ENCODE peak calls at places on chromosomes 1 and 21, in ten cellular contexts. H is IMR-90, N is heart left ventricle, B is A549, V is prostate gland, C is breast epithelium, G is GM12892, L is thyroid gland, F is stomach, P is uterus. E is an unnamed sample.

GRCh38 chr1:26254404-26254803 is 20.4 kb downstream of the CEP85 start:
- DNase-seq in G (no peak), H (peak; percentile 4), C (no peak), B (no peak), N (no peak), F (no peak), L (no peak), P (no peak), V (no peak), E (no peak)

GRCh38 chr1:107821340-107821739 is 143.6 kb downstream of the VAV3 start:
- DNase-seq in N (no peak), G (no peak), F (no peak), B (no peak), C (no peak), L (no peak), V (no peak), P (no peak), H (no peak), E (no peak)

GRCh38 chr1:164361927-164362326 is 197.1 kb upstream of the PBX1 start:
- DNase-seq in C (no peak), P (no peak), L (no peak), H (no peak), F (no peak), B (no peak), V (no peak), G (no peak), N (peak; percentile 27), E (no peak)

GRCh38 chr1:107401704-107402103 is 260.9 kb downstream of the NTNG1 start:
- DNase-seq in H (no peak), F (no peak), C (no peak), V (no peak), L (no peak), G (no peak), P (no peak), B (no peak), N (no peak), E (no peak)

GRCh38 chr21:24545807-24546361 is 1061.4 kb downstream of the MRPL39 start:
- DNase-seq in F (no peak), P (no peak), C (no peak), N (no peak), G (no peak), B (no peak), L (no peak), H (no peak), V (no peak), E (no peak)

GRCh38 chr1:112527266-112528010 is 18.7 kb downstream of the WNT2B start:
- DNase-seq in G (no peak), V (no peak), B (no peak), C (no peak), N (no peak), L (no peak), F (no peak), H (peak; percentile 61), P (no peak), E (no peak)

GRCh38 chr1:220313576-220313975 is 41.3 kb upstream of the RAB3GAP2 start:
- DNase-seq in P (no peak), C (no peak), F (no peak), B (no peak), G (no peak), V (no peak), H (no peak), L (no peak), N (no peak), E (no peak)

GRCh38 chr1:169858467-169858866 is 35.2 kb downstream of the SCYL3 start:
- DNase-seq in N (no peak), H (peak; percentile 60), B (no peak), F (no peak), C (no peak), P (no peak), V (no peak), L (no peak), G (no peak), E (no peak)

GRCh38 chr1:163410073-163410522 is 88.3 kb downstream of the NUF2 start:
- DNase-seq in B (peak; percentile 18), V (peak; percentile 19), H (peak; percentile 56), C (no peak), N (no peak), G (no peak), P (peak; percentile 63), F (peak; percentile 44), L (peak; percentile 8), E (no peak)

GRCh38 chr1:157199421-157199755 is 61.2 kb upstream of the ETV3 start:
- DNase-seq in L (no peak), H (peak; percentile 19), V (no peak), C (no peak), F (no peak), N (no peak), G (no peak), P (no peak), B (no peak), E (no peak)

GRCh38 chr1:40232444-40232843 is 15.3 kb upstream of the TMCO2 start:
- DNase-seq in F (no peak), N (no peak), C (no peak), V (no peak), H (no peak), G (peak; percentile 25), P (no peak), L (no peak), B (no peak), E (no peak)

GRCh38 chr1:94236021-94236491 is 1.3 kb downstream of the ARHGAP29 start:
- DNase-seq in F (no peak), C (no peak), G (no peak), V (no peak), P (no peak), B (no peak), L (peak; percentile 32), N (no peak), H (peak; percentile 8), E (no peak)

GRCh38 chr1:198892065-198892464 is 253.2 kb downstream of the PTPRC start:
- DNase-seq in V (no peak), C (no peak), N (no peak), P (no peak), B (no peak), L (no peak), H (peak; percentile 81), G (no peak), F (no peak), E (no peak)

GRCh38 chr1:173445656-173446055 is 31.5 kb upstream of the PRDX6 start:
- DNase-seq in N (no peak), C (no peak), L (no peak), V (no peak), G (no peak), P (no peak), H (no peak), F (no peak), B (no peak), E (no peak)

GRCh38 chr1:85325920-85326319 is 49.5 kb upstream of the BCL10 start:
- DNase-seq in P (no peak), L (no peak), H (no peak), V (no peak), N (no peak), C (no peak), F (no peak), G (no peak), B (peak; percentile 64), E (no peak)

GRCh38 chr1:175744833-175745232 is 1.4 kb upstream of the TNR start:
- DNase-seq in C (no peak), V (no peak), B (no peak), F (no peak), P (no peak), N (no peak), G (no peak), L (no peak), H (no peak), E (no peak)

GRCh38 chr1:101262601-101263348 is 26.0 kb downstream of the S1PR1 start:
- DNase-seq in P (no peak), F (no peak), N (no peak), H (no peak), B (no peak), V (no peak), G (no peak), L (no peak), C (no peak), E (no peak)

GRCh38 chr1:217402301-217402700 is 228.6 kb downstream of the GPATCH2 start:
- DNase-seq in L (no peak), F (no peak), G (no peak), H (peak; percentile 12), P (no peak), B (no peak), C (no peak), N (no peak), V (no peak), E (no peak)

GRCh38 chr1:86616871-86617270 is 70.0 kb downstream of the CLCA4 start:
- DNase-seq in F (no peak), L (no peak), N (no peak), B (no peak), H (no peak), V (no peak), G (peak; percentile 6), P (no peak), C (no peak), E (no peak)

GRCh38 chr1:25534389-25534788 is 9.0 kb upstream of the LDLRAP1 start:
- DNase-seq in P (no peak), V (no peak), L (no peak), C (no peak), H (no peak), F (no peak), N (no peak), G (no peak), B (no peak), E (no peak)

GRCh38 chr1:229454056-229454455 is 20.2 kb upstream of the ACTA1 start:
- DNase-seq in F (no peak), B (no peak), C (no peak), G (no peak), N (no peak), L (no peak), P (no peak), H (no peak), V (no peak), E (peak; percentile 40)

GRCh38 chr1:16294219-16295212 is 57.5 kb upstream of the CPLANE2 start:
- DNase-seq in N (no peak), B (no peak), C (no peak), P (no peak), L (no peak), G (no peak), V (no peak), H (no peak), F (no peak), E (no peak)
- TF ChIP-seq POLR2A in N (no peak), B (no peak), C (no peak), P (no peak), L (no peak), G (no peak), V (no peak), H (no peak), F (no peak), E (no peak)

GRCh38 chr1:235866913-235867850 is 476 bp upstream of the LYST start:
- DNase-seq in F (peak; percentile 98), N (peak; percentile 96), C (peak; percentile 94), H (peak; percentile 90), B (peak; percentile 83), P (peak; percentile 95), G (peak; percentile 82), L (peak; percentile 94), V (peak; percentile 96), E (peak; percentile 99)
- TF ChIP-seq POLR2A in F (no peak), N (peak; percentile 90), C (no peak), H (peak; percentile 48), B (peak; percentile 90), P (peak; percentile 88), G (peak; percentile 77), L (peak; percentile 30), V (no peak), E (peak; percentile 68)

GRCh38 chr1:10171105-10171767 is 39.1 kb upstream of the KIF1B start:
- DNase-seq in G (no peak), F (no peak), H (no peak), V (no peak), B (no peak), C (no peak), P (no peak), N (no peak), L (no peak), E (no peak)
- TF ChIP-seq POLR2A in G (no peak), F (no peak), H (no peak), V (no peak), B (no peak), C (no peak), P (no peak), N (no peak), L (no peak), E (no peak)

GRCh38 chr1:117059678-117060440 is at the start of gene TTF2:
- DNase-seq in L (peak; percentile 95), B (peak; percentile 94), N (peak; percentile 92), C (peak; percentile 97), V (peak; percentile 96), F (peak; percentile 93), P (peak; percentile 95), G (peak; percentile 86), H (peak; percentile 98), E (peak; percentile 86)
- TF ChIP-seq POLR2A in L (peak; percentile 20), B (peak; percentile 47), N (peak; percentile 13), C (no peak), V (peak; percentile 41), F (no peak), P (no peak), G (peak; percentile 87), H (peak; percentile 71), E (no peak)